ENCODE peak calls at places on chromosome 18, in four cellular contexts. I is neuronal stem cell, F is prostate gland, V is mammary epithelial cell. X is an unnamed sample.

GRCh38 chr18:3528251-3528650 is 78.3 kb downstream of the TGIF1 start:
- DNase-seq in I (no peak), F (no peak), V (no peak), X (no peak)

GRCh38 chr18:23982154-23983071 is 32.1 kb upstream of the TTC39C start:
- DNase-seq in I (no peak), F (no peak), V (no peak), X (no peak)

GRCh38 chr18:35456181-35456850 is 41.4 kb downstream of the INO80C start:
- DNase-seq in I (no peak), F (no peak), V (peak; percentile 83), X (no peak)

GRCh38 chr18:52348209-52348608 is 8.2 kb downstream of the DCC start:
- DNase-seq in I (no peak), F (no peak), V (peak; percentile 20), X (no peak)

GRCh38 chr18:7457276-7457675 is 109.8 kb upstream of the PTPRM start:
- DNase-seq in I (no peak), F (no peak), V (no peak), X (no peak)

GRCh38 chr18:49224130-49224529 is 236.3 kb downstream of the DYM start:
- DNase-seq in I (no peak), F (no peak), V (peak; percentile 32), X (no peak)

GRCh38 chr18:79859314-79859713 is 61.6 kb downstream of the KCNG2 start:
- DNase-seq in I (no peak), F (no peak), V (no peak), X (peak; percentile 10)

GRCh38 chr18:80086281-80086680 is 22.8 kb upstream of the ADNP2 start:
- DNase-seq in I (no peak), F (no peak), V (no peak), X (no peak)

GRCh38 chr18:11482271-11482670 is 127.1 kb upstream of the SLC35G4 start:
- DNase-seq in I (no peak), F (no peak), V (no peak), X (no peak)

GRCh38 chr18:34514238-34514637 is 195.9 kb upstream of the DTNA start:
- DNase-seq in I (no peak), F (no peak), V (peak; percentile 82), X (no peak)

GRCh38 chr18:79962311-79962710 is 2.1 kb upstream of the HSBP1L1 start:
- DNase-seq in I (no peak), F (no peak), V (peak; percentile 79), X (peak; percentile 74)

GRCh38 chr18:53553030-53553429 is 671.4 kb downstream of the MBD2 start:
- DNase-seq in I (no peak), F (no peak), V (no peak), X (no peak)

GRCh38 chr18:33440384-33441043 is at the start of gene CCDC178:
- DNase-seq in I (peak; percentile 55), F (peak; percentile 6), V (no peak), X (peak; percentile 30)

GRCh38 chr18:79625924-79626561 is 53.6 kb upstream of the CTDP1 start:
- DNase-seq in I (no peak), F (no peak), V (no peak), X (no peak)

GRCh38 chr18:73647391-73647790 is 500.2 kb downstream of the FBXO15 start:
- DNase-seq in I (no peak), F (no peak), V (no peak), X (no peak)

GRCh38 chr18:27202771-27203170 is 17.7 kb upstream of the CHST9 start:
- DNase-seq in I (no peak), F (no peak), V (peak; percentile 57), X (no peak)

GRCh38 chr18:11883153-11883552 is 25.0 kb downstream of the MPPE1 start:
- DNase-seq in I (no peak), F (no peak), V (no peak), X (no peak)

GRCh38 chr18:63161032-63161727 is 158.4 kb downstream of the BCL2 start:
- DNase-seq in I (no peak), F (no peak), V (no peak), X (no peak)

GRCh38 chr18:52333860-52334259 is 6.1 kb upstream of the DCC start:
- DNase-seq in I (no peak), F (no peak), V (no peak), X (no peak)

GRCh38 chr18:63725682-63726480 is 23.1 kb downstream of the SERPINB11 start:
- DNase-seq in I (no peak), F (no peak), V (no peak), X (no peak)

GRCh38 chr18:42365550-42365949 is 410.5 kb downstream of the PIK3C3 start:
- DNase-seq in I (no peak), F (no peak), V (no peak), X (no peak)

GRCh38 chr18:48826271-48826670 is 124.5 kb downstream of the SMAD7 start:
- DNase-seq in I (no peak), F (no peak), V (no peak), X (no peak)

GRCh38 chr18:47873625-47874024 is 56.8 kb downstream of the SMAD2 start:
- DNase-seq in I (no peak), F (no peak), V (no peak), X (no peak)

GRCh38 chr18:3012306-3012919 is 531 bp downstream of the LPIN2 start:
- DNase-seq in I (no peak), F (peak; percentile 41), V (no peak), X (no peak)

GRCh38 chr18:67354692-67355091 is 161.8 kb downstream of the DSEL start:
- DNase-seq in I (no peak), F (no peak), V (no peak), X (no peak)

GRCh38 chr18:62081248-62081647 is 105.6 kb downstream of the PIGN start:
- DNase-seq in I (no peak), F (no peak), V (no peak), X (no peak)

GRCh38 chr18:3634250-3634939 is 184.4 kb downstream of the TGIF1 start:
- DNase-seq in I (no peak), F (no peak), V (no peak), X (no peak)

GRCh38 chr18:6058941-6059340 is 163.6 kb upstream of the TMEM200C start:
- DNase-seq in I (peak; percentile 26), F (no peak), V (no peak), X (no peak)

GRCh38 chr18:57980573-57981348 is 63.3 kb upstream of the NEDD4L start:
- DNase-seq in I (no peak), F (no peak), V (peak; percentile 52), X (no peak)

GRCh38 chr18:10202947-10203346 is 251.5 kb upstream of the APCDD1 start:
- DNase-seq in I (peak; percentile 29), F (no peak), V (no peak), X (no peak)

GRCh38 chr18:13834501-13835015 is 10.6 kb downstream of the MC5R start:
- DNase-seq in I (no peak), F (no peak), V (no peak), X (no peak)

GRCh38 chr18:21291106-21291505 is 49.1 kb downstream of the GREB1L start:
- DNase-seq in I (no peak), F (no peak), V (peak; percentile 27), X (no peak)

GRCh38 chr18:21345851-21346250 is 103.8 kb downstream of the GREB1L start:
- DNase-seq in I (no peak), F (no peak), V (peak; percentile 60), X (no peak)

GRCh38 chr18:75034937-75035336 is 174.0 kb downstream of the PTGR3 start:
- DNase-seq in I (no peak), F (no peak), V (no peak), X (no peak)

GRCh38 chr18:75029456-75029855 is 179.5 kb downstream of the PTGR3 start:
- DNase-seq in I (no peak), F (no peak), V (no peak), X (no peak)

GRCh38 chr18:75033516-75033915 is 175.4 kb downstream of the PTGR3 start:
- DNase-seq in I (no peak), F (no peak), V (no peak), X (no peak)

GRCh38 chr18:75035944-75036343 is 173.0 kb downstream of the PTGR3 start:
- DNase-seq in I (no peak), F (no peak), V (no peak), X (no peak)

GRCh38 chr18:75031717-75032317 is 177.1 kb downstream of the PTGR3 start:
- DNase-seq in I (no peak), F (no peak), V (no peak), X (no peak)
- H3K4me3 ChIP-seq in I (no peak overlapping the region), F (no peak overlapping the region), V (no peak overlapping the region), X (no peak overlapping the region)

DNA sequence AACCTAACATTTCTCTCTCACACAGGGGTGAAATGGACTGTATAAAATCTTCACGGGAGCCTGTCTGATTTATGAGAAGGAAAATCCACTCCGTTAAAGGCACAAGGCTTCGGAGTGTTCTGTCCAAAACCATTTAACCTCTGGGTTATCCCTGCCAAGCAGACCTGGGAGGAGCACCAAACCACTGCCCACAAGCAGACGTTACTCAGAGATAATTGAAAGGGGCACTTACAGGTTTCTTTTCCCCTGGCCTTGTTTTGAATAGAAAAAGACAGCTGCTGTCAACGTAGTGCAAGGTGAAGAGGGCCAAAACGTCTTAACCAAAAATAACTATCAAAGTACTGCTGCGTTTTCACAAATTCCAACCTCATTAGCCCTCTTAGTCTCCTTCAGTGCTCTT is 184.3 kb upstream of the DOK6 start:
- DNase-seq in I (no peak), F (no peak), V (no peak), X (no peak)
- H3K27ac ChIP-seq in I (no peak overlapping the region), F (no peak overlapping the region), V (no peak overlapping the region), X (no peak overlapping the region)

GRCh38 chr18:58998421-58999203 is 133.9 kb downstream of the ZNF532 start:
- DNase-seq in I (no peak), F (no peak), V (peak; percentile 62), X (peak; percentile 42)
- H3K4me3 ChIP-seq in I (no peak overlapping the region), F (no peak overlapping the region), V (peak overlapping the region; percentile 12), X (no peak overlapping the region)

GRCh38 chr18:32343634-32344033 is 127.0 kb downstream of the GAREM1 start:
- DNase-seq in I (no peak), F (no peak), V (no peak), X (no peak)

GRCh38 chr18:32351014-32351413 is 119.7 kb downstream of the GAREM1 start:
- DNase-seq in I (no peak), F (no peak), V (no peak), X (no peak)

GRCh38 chr18:32349728-32350395 is 120.8 kb downstream of the GAREM1 start:
- DNase-seq in I (no peak), F (peak; percentile 24), V (peak; percentile 90), X (peak; percentile 76)

GRCh38 chr18:32346667-32347066 is 124.0 kb downstream of the GAREM1 start:
- DNase-seq in I (peak; percentile 26), F (no peak), V (no peak), X (no peak)
- H3K27ac ChIP-seq in I (peak overlapping the region; percentile 52), F (peak overlapping the region; percentile 34), V (no peak overlapping the region), X (no peak overlapping the region)

GRCh38 chr18:55464581-55464980 is 123.4 kb downstream of the TCF4 start:
- DNase-seq in I (no peak), F (no peak), V (no peak), X (no peak)
- H3K4me3 ChIP-seq in I (no peak overlapping the region), F (no peak overlapping the region), V (no peak overlapping the region), X (no peak overlapping the region)

X was measured in lung.